ENCODE peak calls at places on chromosomes 7 and 10, in eight cellular contexts. One of them, this sample, is unnamed.

GRCh38 chr7:139496528-139496927 is 13.1 kb upstream of the KLRG2 start:
- DNase-seq in T1000: no peak
- DNase-seq in left lung: no peak
- DNase-seq in neural crest cell: no peak
- DNase-seq in stimulated activated CD4-positive, alpha-beta T cell treated with anti-CD3 and anti-CD28 coated beads, TNF-alpha, amount 100 ng/mL, for 24 hours: no peak
- DNase-seq in activated CD4-positive, alpha-beta T cell treated with anti-CD3 and anti-CD28 coated beads, Interleukin-2, amount 10 ng/mL, durations not matched to agents 7 days and 5 days: no peak
- DNase-seq in effector CD4-positive, alpha-beta T cell: no peak
- DNase-seq in AG10803: no peak
- DNase-seq in this sample: no peak

GRCh38 chr7:135913404-135913803 is 63.8 kb downstream of the MTPN start:
- DNase-seq in T1000: no peak
- DNase-seq in left lung: no peak
- DNase-seq in neural crest cell: no peak
- DNase-seq in stimulated activated CD4-positive, alpha-beta T cell treated with anti-CD3 and anti-CD28 coated beads, TNF-alpha, amount 100 ng/mL, for 24 hours: no peak
- DNase-seq in activated CD4-positive, alpha-beta T cell treated with anti-CD3 and anti-CD28 coated beads, Interleukin-2, amount 10 ng/mL, durations not matched to agents 7 days and 5 days: no peak
- DNase-seq in effector CD4-positive, alpha-beta T cell: no peak
- DNase-seq in AG10803: no peak
- DNase-seq in this sample: no peak

GRCh38 chr7:129950191-129950940 is 2.4 kb downstream of the UBE2H start:
- DNase-seq in T1000: no peak
- DNase-seq in left lung: no peak
- DNase-seq in neural crest cell: no peak
- DNase-seq in stimulated activated CD4-positive, alpha-beta T cell treated with anti-CD3 and anti-CD28 coated beads, TNF-alpha, amount 100 ng/mL, for 24 hours: no peak
- DNase-seq in activated CD4-positive, alpha-beta T cell treated with anti-CD3 and anti-CD28 coated beads, Interleukin-2, amount 10 ng/mL, durations not matched to agents 7 days and 5 days: peak
- DNase-seq in effector CD4-positive, alpha-beta T cell: no peak
- DNase-seq in AG10803: peak
- DNase-seq in this sample: no peak

GRCh38 chr10:102111276-102111675 is 8.9 kb downstream of the LDB1 start:
- DNase-seq in T1000: no peak
- DNase-seq in left lung: no peak
- DNase-seq in neural crest cell: no peak
- DNase-seq in stimulated activated CD4-positive, alpha-beta T cell treated with anti-CD3 and anti-CD28 coated beads, TNF-alpha, amount 100 ng/mL, for 24 hours: no peak
- DNase-seq in activated CD4-positive, alpha-beta T cell treated with anti-CD3 and anti-CD28 coated beads, Interleukin-2, amount 10 ng/mL, durations not matched to agents 7 days and 5 days: no peak
- DNase-seq in effector CD4-positive, alpha-beta T cell: no peak
- DNase-seq in AG10803: no peak
- DNase-seq in this sample: no peak

GRCh38 chr7:37977243-37977642 is 56.8 kb downstream of the EPDR1 start:
- DNase-seq in T1000: no peak
- DNase-seq in left lung: no peak
- DNase-seq in neural crest cell: no peak
- DNase-seq in stimulated activated CD4-positive, alpha-beta T cell treated with anti-CD3 and anti-CD28 coated beads, TNF-alpha, amount 100 ng/mL, for 24 hours: no peak
- DNase-seq in activated CD4-positive, alpha-beta T cell treated with anti-CD3 and anti-CD28 coated beads, Interleukin-2, amount 10 ng/mL, durations not matched to agents 7 days and 5 days: no peak
- DNase-seq in effector CD4-positive, alpha-beta T cell: no peak
- DNase-seq in AG10803: no peak
- DNase-seq in this sample: no peak

GRCh38 chr10:69631566-69631965 is 1.5 kb downstream of the FAM241B start:
- DNase-seq in T1000: no peak
- DNase-seq in left lung: no peak
- DNase-seq in neural crest cell: no peak
- DNase-seq in stimulated activated CD4-positive, alpha-beta T cell treated with anti-CD3 and anti-CD28 coated beads, TNF-alpha, amount 100 ng/mL, for 24 hours: no peak
- DNase-seq in activated CD4-positive, alpha-beta T cell treated with anti-CD3 and anti-CD28 coated beads, Interleukin-2, amount 10 ng/mL, durations not matched to agents 7 days and 5 days: no peak
- DNase-seq in effector CD4-positive, alpha-beta T cell: no peak
- DNase-seq in AG10803: no peak
- DNase-seq in this sample: no peak

GRCh38 chr10:131676448-131676847 is 224.4 kb upstream of the PPP2R2D start:
- DNase-seq in T1000: no peak
- DNase-seq in left lung: no peak
- DNase-seq in neural crest cell: no peak
- DNase-seq in stimulated activated CD4-positive, alpha-beta T cell treated with anti-CD3 and anti-CD28 coated beads, TNF-alpha, amount 100 ng/mL, for 24 hours: no peak
- DNase-seq in activated CD4-positive, alpha-beta T cell treated with anti-CD3 and anti-CD28 coated beads, Interleukin-2, amount 10 ng/mL, durations not matched to agents 7 days and 5 days: no peak
- DNase-seq in effector CD4-positive, alpha-beta T cell: no peak
- DNase-seq in AG10803: no peak
- DNase-seq in this sample: no peak

GRCh38 chr7:158161194-158161593 is 426.4 kb downstream of the PTPRN2 start:
- DNase-seq in T1000: no peak
- DNase-seq in left lung: no peak
- DNase-seq in neural crest cell: no peak
- DNase-seq in stimulated activated CD4-positive, alpha-beta T cell treated with anti-CD3 and anti-CD28 coated beads, TNF-alpha, amount 100 ng/mL, for 24 hours: no peak
- DNase-seq in activated CD4-positive, alpha-beta T cell treated with anti-CD3 and anti-CD28 coated beads, Interleukin-2, amount 10 ng/mL, durations not matched to agents 7 days and 5 days: no peak
- DNase-seq in effector CD4-positive, alpha-beta T cell: no peak
- DNase-seq in AG10803: no peak
- DNase-seq in this sample: no peak

GRCh38 chr10:1253476-1254353 is 197.5 kb downstream of the WDR37 start:
- DNase-seq in T1000: no peak
- DNase-seq in left lung: no peak
- DNase-seq in neural crest cell: no peak
- DNase-seq in stimulated activated CD4-positive, alpha-beta T cell treated with anti-CD3 and anti-CD28 coated beads, TNF-alpha, amount 100 ng/mL, for 24 hours: peak
- DNase-seq in activated CD4-positive, alpha-beta T cell treated with anti-CD3 and anti-CD28 coated beads, Interleukin-2, amount 10 ng/mL, durations not matched to agents 7 days and 5 days: no peak
- DNase-seq in effector CD4-positive, alpha-beta T cell: no peak
- DNase-seq in AG10803: no peak
- DNase-seq in this sample: no peak

GRCh38 chr10:78911533-78912340 is 157.0 kb upstream of the ZMIZ1 start:
- DNase-seq in T1000: no peak
- DNase-seq in left lung: no peak
- DNase-seq in neural crest cell: no peak
- DNase-seq in stimulated activated CD4-positive, alpha-beta T cell treated with anti-CD3 and anti-CD28 coated beads, TNF-alpha, amount 100 ng/mL, for 24 hours: no peak
- DNase-seq in activated CD4-positive, alpha-beta T cell treated with anti-CD3 and anti-CD28 coated beads, Interleukin-2, amount 10 ng/mL, durations not matched to agents 7 days and 5 days: no peak
- DNase-seq in effector CD4-positive, alpha-beta T cell: no peak
- DNase-seq in AG10803: no peak
- DNase-seq in this sample: peak

GRCh38 chr7:39421251-39421650 is 145.0 kb upstream of the YAE1 start:
- DNase-seq in T1000: no peak
- DNase-seq in left lung: no peak
- DNase-seq in neural crest cell: no peak
- DNase-seq in stimulated activated CD4-positive, alpha-beta T cell treated with anti-CD3 and anti-CD28 coated beads, TNF-alpha, amount 100 ng/mL, for 24 hours: no peak
- DNase-seq in activated CD4-positive, alpha-beta T cell treated with anti-CD3 and anti-CD28 coated beads, Interleukin-2, amount 10 ng/mL, durations not matched to agents 7 days and 5 days: no peak
- DNase-seq in effector CD4-positive, alpha-beta T cell: no peak
- DNase-seq in AG10803: no peak
- DNase-seq in this sample: no peak

GRCh38 chr7:102891693-102892261 is 21.0 kb upstream of the LRRC17 start:
- DNase-seq in T1000: no peak
- DNase-seq in left lung: no peak
- DNase-seq in neural crest cell: no peak
- DNase-seq in stimulated activated CD4-positive, alpha-beta T cell treated with anti-CD3 and anti-CD28 coated beads, TNF-alpha, amount 100 ng/mL, for 24 hours: no peak
- DNase-seq in activated CD4-positive, alpha-beta T cell treated with anti-CD3 and anti-CD28 coated beads, Interleukin-2, amount 10 ng/mL, durations not matched to agents 7 days and 5 days: no peak
- DNase-seq in effector CD4-positive, alpha-beta T cell: no peak
- DNase-seq in AG10803: peak
- DNase-seq in this sample: no peak

GRCh38 chr7:42671627-42672026 is 240.2 kb downstream of the C7orf25 start:
- DNase-seq in T1000: no peak
- DNase-seq in left lung: no peak
- DNase-seq in neural crest cell: no peak
- DNase-seq in stimulated activated CD4-positive, alpha-beta T cell treated with anti-CD3 and anti-CD28 coated beads, TNF-alpha, amount 100 ng/mL, for 24 hours: no peak
- DNase-seq in activated CD4-positive, alpha-beta T cell treated with anti-CD3 and anti-CD28 coated beads, Interleukin-2, amount 10 ng/mL, durations not matched to agents 7 days and 5 days: no peak
- DNase-seq in effector CD4-positive, alpha-beta T cell: no peak
- DNase-seq in AG10803: peak
- DNase-seq in this sample: no peak

GRCh38 chr7:88268858-88269257 is 37.8 kb downstream of the STEAP4 start:
- DNase-seq in T1000: no peak
- DNase-seq in left lung: no peak
- DNase-seq in neural crest cell: no peak
- DNase-seq in stimulated activated CD4-positive, alpha-beta T cell treated with anti-CD3 and anti-CD28 coated beads, TNF-alpha, amount 100 ng/mL, for 24 hours: no peak
- DNase-seq in activated CD4-positive, alpha-beta T cell treated with anti-CD3 and anti-CD28 coated beads, Interleukin-2, amount 10 ng/mL, durations not matched to agents 7 days and 5 days: no peak
- DNase-seq in effector CD4-positive, alpha-beta T cell: no peak
- DNase-seq in AG10803: no peak
- DNase-seq in this sample: no peak

GRCh38 chr7:41885078-41885477 is 182.2 kb upstream of the INHBA start:
- DNase-seq in T1000: no peak
- DNase-seq in left lung: no peak
- DNase-seq in neural crest cell: no peak
- DNase-seq in stimulated activated CD4-positive, alpha-beta T cell treated with anti-CD3 and anti-CD28 coated beads, TNF-alpha, amount 100 ng/mL, for 24 hours: no peak
- DNase-seq in activated CD4-positive, alpha-beta T cell treated with anti-CD3 and anti-CD28 coated beads, Interleukin-2, amount 10 ng/mL, durations not matched to agents 7 days and 5 days: no peak
- DNase-seq in effector CD4-positive, alpha-beta T cell: no peak
- DNase-seq in AG10803: peak
- DNase-seq in this sample: no peak

GRCh38 chr7:55507743-55508142 is 64.6 kb downstream of the VOPP1 start:
- DNase-seq in T1000: no peak
- DNase-seq in left lung: no peak
- DNase-seq in neural crest cell: no peak
- DNase-seq in stimulated activated CD4-positive, alpha-beta T cell treated with anti-CD3 and anti-CD28 coated beads, TNF-alpha, amount 100 ng/mL, for 24 hours: no peak
- DNase-seq in activated CD4-positive, alpha-beta T cell treated with anti-CD3 and anti-CD28 coated beads, Interleukin-2, amount 10 ng/mL, durations not matched to agents 7 days and 5 days: no peak
- DNase-seq in effector CD4-positive, alpha-beta T cell: no peak
- DNase-seq in AG10803: no peak
- DNase-seq in this sample: no peak

GRCh38 chr7:767580-767940 is 40.5 kb upstream of the PRKAR1B start:
- DNase-seq in T1000: peak
- DNase-seq in left lung: no peak
- DNase-seq in neural crest cell: no peak
- DNase-seq in stimulated activated CD4-positive, alpha-beta T cell treated with anti-CD3 and anti-CD28 coated beads, TNF-alpha, amount 100 ng/mL, for 24 hours: peak
- DNase-seq in activated CD4-positive, alpha-beta T cell treated with anti-CD3 and anti-CD28 coated beads, Interleukin-2, amount 10 ng/mL, durations not matched to agents 7 days and 5 days: no peak
- DNase-seq in effector CD4-positive, alpha-beta T cell: no peak
- DNase-seq in AG10803: peak
- DNase-seq in this sample: no peak

GRCh38 chr7:158830211-158830723 is 958 bp upstream of the ESYT2 start:
- DNase-seq in T1000: no peak
- DNase-seq in left lung: no peak
- DNase-seq in neural crest cell: no peak
- DNase-seq in stimulated activated CD4-positive, alpha-beta T cell treated with anti-CD3 and anti-CD28 coated beads, TNF-alpha, amount 100 ng/mL, for 24 hours: no peak
- DNase-seq in activated CD4-positive, alpha-beta T cell treated with anti-CD3 and anti-CD28 coated beads, Interleukin-2, amount 10 ng/mL, durations not matched to agents 7 days and 5 days: no peak
- DNase-seq in effector CD4-positive, alpha-beta T cell: no peak
- DNase-seq in AG10803: no peak
- DNase-seq in this sample: no peak

GRCh38 chr7:155738652-155739537 is 73.4 kb downstream of the SHH start:
- DNase-seq in T1000: no peak
- DNase-seq in left lung: no peak
- DNase-seq in neural crest cell: peak
- DNase-seq in stimulated activated CD4-positive, alpha-beta T cell treated with anti-CD3 and anti-CD28 coated beads, TNF-alpha, amount 100 ng/mL, for 24 hours: peak
- DNase-seq in activated CD4-positive, alpha-beta T cell treated with anti-CD3 and anti-CD28 coated beads, Interleukin-2, amount 10 ng/mL, durations not matched to agents 7 days and 5 days: peak
- DNase-seq in effector CD4-positive, alpha-beta T cell: peak
- DNase-seq in AG10803: peak
- DNase-seq in this sample: no peak

GRCh38 chr10:36423821-36424248 is 701.6 kb upstream of the ANKRD30A start:
- DNase-seq in T1000: no peak
- DNase-seq in left lung: no peak
- DNase-seq in neural crest cell: no peak
- DNase-seq in stimulated activated CD4-positive, alpha-beta T cell treated with anti-CD3 and anti-CD28 coated beads, TNF-alpha, amount 100 ng/mL, for 24 hours: no peak
- DNase-seq in activated CD4-positive, alpha-beta T cell treated with anti-CD3 and anti-CD28 coated beads, Interleukin-2, amount 10 ng/mL, durations not matched to agents 7 days and 5 days: no peak
- DNase-seq in effector CD4-positive, alpha-beta T cell: no peak
- DNase-seq in AG10803: no peak
- DNase-seq in this sample: no peak

GRCh38 chr10:108392286-108392685 is 1227.8 kb upstream of the SORCS1 start:
- DNase-seq in T1000: no peak
- DNase-seq in left lung: no peak
- DNase-seq in neural crest cell: no peak
- DNase-seq in stimulated activated CD4-positive, alpha-beta T cell treated with anti-CD3 and anti-CD28 coated beads, TNF-alpha, amount 100 ng/mL, for 24 hours: no peak
- DNase-seq in activated CD4-positive, alpha-beta T cell treated with anti-CD3 and anti-CD28 coated beads, Interleukin-2, amount 10 ng/mL, durations not matched to agents 7 days and 5 days: no peak
- DNase-seq in effector CD4-positive, alpha-beta T cell: no peak
- DNase-seq in AG10803: peak
- DNase-seq in this sample: no peak

This sample was measured in suprapubic skin.